ENCODE peak calls at places on chromosome 13, in nine cellular contexts. C is HT-29; R is lower lobe of right lung; Z is epithelial cell of esophagus; I is fibroblast of mammary gland; B is sigmoid colon; J is iPS-NIHi11; Y is progenitor cell of endocrine pancreas; A is effector memory CD8-positive, alpha-beta T cell. M is an unnamed sample.

GRCh38 chr13:30113531-30113930 is 193.8 kb downstream of the KATNAL1 start:
- DNase-seq in C (no peak), R (no peak), Z (no peak), I (no peak), B (no peak), J (no peak), Y (no peak), A (no peak), M (peak)

GRCh38 chr13:101417043-101417406 is 717 bp upstream of the NALCN start:
- DNase-seq in C (no peak), R (no peak), Z (peak), I (peak), B (no peak), J (no peak), Y (no peak), A (no peak), M (peak)

GRCh38 chr13:105778196-105778595 is 757.3 kb downstream of the EFNB2 start:
- DNase-seq in C (no peak), R (no peak), Z (peak), I (peak), B (no peak), J (no peak), Y (no peak), A (no peak), M (peak)

GRCh38 chr13:74669149-74669548 is 534.9 kb upstream of the KLF12 start:
- DNase-seq in C (no peak), R (no peak), Z (no peak), I (no peak), B (no peak), J (no peak), Y (no peak), A (no peak), M (no peak)

GRCh38 chr13:70183041-70183440 is 74.8 kb upstream of the KLHL1 start:
- DNase-seq in C (no peak), R (no peak), Z (peak), I (no peak), B (no peak), J (no peak), Y (no peak), A (no peak), M (no peak)

GRCh38 chr13:98503175-98504028 is 73.5 kb downstream of the STK24 start:
- DNase-seq in C (peak), R (no peak), Z (no peak), I (peak), B (peak), J (no peak), Y (no peak), A (no peak), M (no peak)

GRCh38 chr13:101654916-101655315 is 202.4 kb downstream of the ITGBL1 start:
- DNase-seq in C (no peak), R (no peak), Z (peak), I (peak), B (no peak), J (no peak), Y (no peak), A (no peak), M (peak)

GRCh38 chr13:46146898-46147297 is 35.1 kb downstream of the LCP1 start:
- DNase-seq in C (peak), R (no peak), Z (peak), I (peak), B (no peak), J (peak), Y (no peak), A (no peak), M (no peak)

GRCh38 chr13:71866173-71867091 is 572 bp downstream of the DACH1 start:
- DNase-seq in C (no peak), R (peak), Z (peak), I (no peak), B (no peak), J (peak), Y (peak), A (no peak), M (no peak)

GRCh38 chr13:97119899-97120745 is 102.0 kb upstream of the MBNL2 start:
- DNase-seq in C (no peak), R (no peak), Z (peak), I (peak), B (no peak), J (no peak), Y (no peak), A (no peak), M (peak)

GRCh38 chr13:114140131-114140908 is 7.9 kb upstream of the RASA3 start:
- DNase-seq in C (no peak), R (no peak), Z (no peak), I (no peak), B (peak), J (no peak), Y (no peak), A (peak), M (no peak)

GRCh38 chr13:27988520-27988919 is at the start of gene URAD:
- DNase-seq in C (no peak), R (no peak), Z (peak), I (no peak), B (no peak), J (no peak), Y (no peak), A (no peak), M (no peak)

GRCh38 chr13:108176685-108177274 is 38.6 kb downstream of the LIG4 start:
- DNase-seq in C (peak), R (peak), Z (peak), I (peak), B (no peak), J (peak), Y (no peak), A (peak), M (peak)

GRCh38 chr13:110371550-110372465 is 64.7 kb downstream of the COL4A2 start:
- DNase-seq in C (no peak), R (no peak), Z (peak), I (no peak), B (no peak), J (no peak), Y (no peak), A (no peak), M (no peak)

GRCh38 chr13:25478186-25478585 is 106.4 kb downstream of the ATP8A2 start:
- DNase-seq in C (no peak), R (no peak), Z (peak), I (no peak), B (no peak), J (peak), Y (no peak), A (no peak), M (peak)

GRCh38 chr13:42380420-42381164 is 108.6 kb downstream of the AKAP11 start:
- DNase-seq in C (no peak), R (no peak), Z (no peak), I (no peak), B (no peak), J (no peak), Y (no peak), A (no peak), M (no peak)

GRCh38 chr13:90997951-90998350 is 349.5 kb upstream of the MIR17HG start:
- DNase-seq in C (no peak), R (no peak), Z (no peak), I (no peak), B (no peak), J (no peak), Y (no peak), A (no peak), M (no peak)

M was measured in MCF 10A.